ENCODE peak calls at places on chromosomes 5 and 9, in eight cellular contexts. I, N, R, L, B, W, V and J are unnamed samples. For H3K4me1, the result is how much of the 10 kb centered on the place peaks cover.

GRCh38 chr5:141810702-141811101 is 67.5 kb downstream of the PCDH1 start:
- DNase-seq in W (no peak), B (no peak), R (no peak), I (no peak), N (no peak), V (no peak), L (no peak), J (no peak)

GRCh38 chr9:114166606-114167572 is 11.6 kb downstream of the COL27A1 start:
- DNase-seq in W (no peak), N (no peak), V (no peak), R (no peak), I (no peak), L (no peak), B (no peak), J (no peak)

GRCh38 chr5:91058575-91058974 is 324.5 kb downstream of the ARRDC3 start:
- DNase-seq in W (no peak), I (no peak), V (no peak), L (no peak), N (no peak), R (no peak), B (no peak), J (no peak)

GRCh38 chr5:111774525-111774924 is 17.5 kb upstream of the NREP start:
- DNase-seq in N (peak), W (no peak), V (peak), B (peak), R (peak), I (no peak), L (no peak), J (peak)

GRCh38 chr9:104968025-104968982 is 40.3 kb upstream of the ABCA1 start:
- DNase-seq in V (peak), B (peak), N (peak), R (peak), L (peak), I (peak), W (peak), J (peak)

GRCh38 chr5:10333154-10334006 is 20.1 kb upstream of the MARCHF6 start:
- DNase-seq in V (peak), W (no peak), B (no peak), R (peak), I (no peak), N (peak), L (no peak), J (peak)

GRCh38 chr5:172403191-172403794 is 51.0 kb downstream of the SH3PXD2B start:
- DNase-seq in B (peak), N (peak), L (no peak), W (peak), V (peak), I (no peak), R (no peak), J (no peak)

GRCh38 chr5:37121465-37121864 is 127.7 kb downstream of the CPLANE1 start:
- DNase-seq in R (no peak), N (no peak), W (no peak), I (no peak), V (no peak), L (no peak), B (no peak), J (no peak)

GRCh38 chr5:177526791-177527190 is 10.0 kb upstream of the DDX41 start:
- DNase-seq in L (no peak), N (no peak), I (no peak), V (no peak), W (peak), B (no peak), R (no peak), J (no peak)

GRCh38 chr9:13049223-13049622 is 230.3 kb downstream of the MPDZ start:
- DNase-seq in R (no peak), B (no peak), N (no peak), V (no peak), W (no peak), I (no peak), L (no peak), J (no peak)

GRCh38 chr5:160463775-160464465 is 42.3 kb downstream of the PTTG1 start:
- DNase-seq in N (no peak), R (no peak), I (no peak), B (no peak), V (no peak), W (no peak), L (no peak), J (no peak)

GRCh38 chr5:76406567-76407155 is 3.6 kb downstream of the IQGAP2 start:
- DNase-seq in L (no peak), V (peak), W (no peak), I (no peak), R (peak), B (no peak), N (no peak), J (no peak)

GRCh38 chr9:137277329-137278041 is at the start of gene TOR4A:
- DNase-seq in L (no peak), R (peak), B (peak), I (no peak), N (peak), W (peak), V (peak), J (peak)

GRCh38 chr9:137350696-137351584 is 48.9 kb upstream of the NRARP start:
- DNase-seq in I (no peak), R (no peak), V (no peak), N (no peak), B (no peak), L (no peak), W (no peak), J (no peak)

GRCh38 chr9:72800326-72800994 is 152.4 kb downstream of the ALDH1A1 start:
- DNase-seq in W (no peak), N (no peak), L (no peak), V (no peak), B (no peak), R (no peak), I (no peak), J (no peak)

GRCh38 chr5:144028644-144029043 is 141.8 kb downstream of the YIPF5 start:
- DNase-seq in V (no peak), I (no peak), N (no peak), W (no peak), B (no peak), L (no peak), R (no peak), J (no peak)

GRCh38 chr9:89359636-89360315 is 41.5 kb downstream of the SECISBP2 start:
- DNase-seq in L (no peak), V (no peak), B (no peak), R (no peak), I (no peak), W (no peak), N (no peak), J (no peak)

GRCh38 chr9:30289435-30289834 is 2095.0 kb upstream of the ACO1 start:
- DNase-seq in N (no peak), B (no peak), W (no peak), I (no peak), V (no peak), R (no peak), L (no peak), J (no peak)

GRCh38 chr9:104743377-104743985 is 4.0 kb upstream of the NIPSNAP3A start:
- DNase-seq in R (no peak), N (no peak), I (peak), V (no peak), B (no peak), W (no peak), L (peak), J (no peak)

GRCh38 chr9:121781701-121782464 is 130.4 kb downstream of the DAB2IP start:
- DNase-seq in L (no peak), W (no peak), B (peak), R (no peak), I (no peak), N (no peak), V (no peak), J (no peak)

GRCh38 chr5:149647334-149647733 is 66.0 kb downstream of the ARHGEF37 start:
- DNase-seq in L (no peak), B (no peak), R (no peak), I (no peak), V (no peak), N (no peak), W (no peak), J (no peak)

GRCh38 chr5:127647361-127647958 is 1.4 kb upstream of the CTXN3 start:
- DNase-seq in R (no peak), I (no peak), B (no peak), L (no peak), N (no peak), V (no peak), W (peak), J (no peak)

GRCh38 chr9:128382261-128382660 is 11.1 kb downstream of the URM1 start:
- DNase-seq in I (no peak), V (no peak), L (no peak), N (no peak), B (no peak), R (no peak), W (no peak), J (no peak)

GRCh38 chr9:128383791-128384190 is 12.6 kb downstream of the URM1 start:
- DNase-seq in V (no peak), I (no peak), W (no peak), B (no peak), N (no peak), R (no peak), L (no peak), J (no peak)

GRCh38 chr9:128385493-128386205 is 14.5 kb downstream of the URM1 start:
- DNase-seq in N (no peak), V (no peak), R (no peak), L (no peak), W (no peak), I (no peak), B (no peak), J (no peak)

GRCh38 chr9:128383007-128383753 is 12.0 kb downstream of the URM1 start:
- DNase-seq in N (no peak), V (no peak), W (no peak), R (no peak), B (no peak), L (no peak), I (no peak), J (no peak)

DNA sequence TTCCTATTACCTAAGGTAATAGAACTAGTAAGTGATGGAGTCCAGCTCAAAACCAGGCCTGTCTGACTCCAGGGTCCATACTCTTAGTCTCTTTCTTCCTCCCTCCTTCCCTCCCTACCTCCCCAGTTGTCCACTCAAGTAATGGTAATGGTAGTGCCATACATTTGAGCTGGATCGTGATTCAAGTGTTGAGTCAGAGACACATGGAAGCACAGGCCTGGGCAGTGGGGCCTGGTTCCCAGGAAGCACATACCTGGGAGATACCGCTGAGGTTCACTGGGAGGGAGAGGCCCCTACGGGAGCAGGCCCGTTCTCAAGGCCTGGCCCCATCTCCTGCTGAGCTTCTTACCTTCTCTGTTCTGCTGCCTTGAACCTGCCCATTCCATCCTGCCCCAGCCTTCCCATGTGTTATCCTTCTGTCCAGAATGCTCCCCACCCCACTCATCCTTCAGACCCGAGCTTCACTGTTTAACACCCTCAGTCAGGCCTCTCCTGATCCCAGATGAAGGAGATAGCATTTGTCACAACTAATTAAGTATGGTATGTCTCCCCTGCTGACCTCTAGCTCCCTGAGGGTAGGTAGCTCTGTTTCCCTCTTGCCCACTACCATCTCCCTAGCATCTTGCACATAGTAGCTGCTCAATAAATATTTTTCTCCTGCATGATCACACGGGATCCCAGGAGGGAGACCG is 13.8 kb downstream of the URM1 start:
- DNase-seq in B (no peak), I (no peak), N (no peak), W (no peak), R (no peak), V (no peak), L (no peak), J (no peak)
- H3K4me3 ChIP-seq in B (no peak), I (no peak), N (no peak), W (no peak), R (no peak), V (no peak), L (no peak), J (no peak)

GRCh38 chr9:76463211-76463610 is 4.2 kb downstream of the GCNT1 start:
- DNase-seq in B (no peak), I (no peak), W (no peak), N (no peak), V (no peak), R (no peak), L (no peak), J (no peak)

GRCh38 chr9:76465442-76466298 is 6.7 kb downstream of the GCNT1 start:
- DNase-seq in N (no peak), L (no peak), B (no peak), V (no peak), W (no peak), I (no peak), R (no peak), J (no peak)

GRCh38 chr9:76466299-76466605 is 7.3 kb downstream of the GCNT1 start:
- DNase-seq in L (no peak), N (no peak), I (no peak), W (no peak), R (no peak), B (no peak), V (no peak), J (no peak)

GRCh38 chr9:76459691-76460635 is 981 bp downstream of the GCNT1 start:
- DNase-seq in R (peak), L (no peak), B (peak), I (no peak), N (no peak), W (no peak), V (peak), J (peak)

GRCh38 chr9:76464706-76465105 is 5.7 kb downstream of the GCNT1 start:
- DNase-seq in I (no peak), B (no peak), N (no peak), R (no peak), W (no peak), L (no peak), V (no peak), J (no peak)
- H3K4me1 ChIP-seq in I (under half), B (under half), N (under half), R (under half), W (under half), L (under half), V (under half), J (under half)

DNA sequence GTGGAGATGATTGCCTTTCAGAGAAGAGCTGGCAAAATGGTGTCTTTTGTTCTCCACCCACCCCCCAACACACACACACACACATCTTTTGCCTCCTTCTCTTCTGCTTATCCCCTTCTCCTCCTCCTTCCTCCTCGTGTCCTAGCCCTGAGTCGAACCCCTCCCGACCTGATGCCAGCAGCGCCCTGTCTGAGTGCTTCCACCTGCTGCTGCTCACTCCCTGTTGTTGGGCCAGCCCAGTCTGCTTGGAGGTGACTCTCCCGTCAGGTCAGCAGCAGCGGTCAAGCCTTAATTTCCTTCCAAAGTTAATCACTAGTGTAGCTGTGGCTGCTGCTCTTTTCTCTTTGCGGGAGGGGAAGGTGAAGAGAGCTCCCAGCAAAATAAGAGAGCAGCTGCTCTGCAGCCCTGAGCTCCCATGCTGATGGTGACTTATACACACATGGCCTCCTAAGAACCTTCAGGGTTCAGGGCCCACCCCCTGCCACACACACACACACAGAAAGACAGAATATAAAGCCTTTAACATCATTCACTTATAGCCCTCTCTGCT is 43.8 kb downstream of the GAS1 start:
- DNase-seq in R (no peak), I (no peak), L (no peak), B (no peak), N (no peak), W (no peak), V (peak), J (no peak)
- H3K4me3 ChIP-seq in R (no peak), I (no peak), L (no peak), B (no peak), N (no peak), W (no peak), V (no peak), J (no peak)

GRCh38 chr5:132770476-132771159 is 6.4 kb downstream of the SEPTIN8 start:
- DNase-seq in W (peak), B (peak), V (peak), I (no peak), N (no peak), L (no peak), R (no peak), J (no peak)

GRCh38 chr5:132773114-132773513 is 3.9 kb downstream of the SEPTIN8 start:
- DNase-seq in B (no peak), R (no peak), I (no peak), W (peak), V (no peak), N (no peak), L (no peak), J (no peak)

GRCh38 chr5:132773601-132774355 is 3.3 kb downstream of the SEPTIN8 start:
- DNase-seq in L (no peak), N (no peak), I (no peak), W (peak), B (no peak), V (no peak), R (no peak), J (no peak)

GRCh38 chr5:132772291-132773070 is 4.6 kb downstream of the SEPTIN8 start:
- DNase-seq in V (no peak), B (no peak), L (no peak), R (no peak), N (no peak), I (no peak), W (peak), J (no peak)

DNA sequence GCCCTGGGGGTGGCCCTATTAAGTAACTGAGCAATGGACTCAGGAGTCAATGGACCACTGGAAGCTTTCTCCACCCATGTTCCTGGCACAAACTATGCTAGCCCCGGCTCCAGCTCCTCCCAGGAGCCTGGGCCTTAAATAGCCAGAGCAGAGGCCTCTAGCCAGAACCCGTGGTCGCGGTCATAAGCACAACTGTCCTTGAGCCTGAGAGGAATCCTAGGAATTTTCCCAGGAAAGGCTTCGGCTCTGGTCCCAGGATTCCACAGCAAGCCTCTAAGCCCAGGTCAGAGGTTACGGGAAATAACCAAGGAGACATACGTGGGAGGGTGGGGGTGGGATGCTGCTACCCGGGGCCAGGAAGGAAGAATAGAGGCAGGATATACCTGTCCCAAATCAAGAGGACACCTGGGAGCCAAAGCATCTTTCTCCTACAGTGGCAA is 5.5 kb downstream of the SEPTIN8 start:
- DNase-seq in I (no peak), W (peak), N (no peak), R (no peak), V (peak), B (peak), L (no peak), J (no peak)
- H3K4me1 ChIP-seq in I (under half), W (half or more), N (under half), R (under half), V (under half), B (half or more), L (under half), J (under half)

GRCh38 chr5:51843893-51844292 is 460.6 kb downstream of the ISL1 start:
- DNase-seq in V (peak), B (no peak), W (no peak), L (no peak), R (peak), I (no peak), N (no peak), J (no peak)
- H3K4me3 ChIP-seq in V (no peak), B (no peak), W (no peak), L (no peak), R (no peak), I (no peak), N (no peak), J (no peak)

GRCh38 chr5:1963358-1963757 is 80.6 kb upstream of the IRX4 start:
- DNase-seq in L (no peak), I (no peak), R (no peak), W (no peak), V (no peak), B (no peak), N (no peak), J (peak)

GRCh38 chr5:1963941-1964451 is 81.3 kb upstream of the IRX4 start:
- DNase-seq in W (no peak), R (no peak), L (no peak), N (no peak), V (no peak), I (no peak), B (no peak), J (no peak)

GRCh38 chr5:1961304-1961946 is 78.7 kb upstream of the IRX4 start:
- DNase-seq in V (no peak), L (no peak), B (no peak), N (no peak), I (no peak), W (no peak), R (no peak), J (peak)

GRCh38 chr5:1961952-1962595 is 79.3 kb upstream of the IRX4 start:
- DNase-seq in W (no peak), B (no peak), R (no peak), L (no peak), I (no peak), V (no peak), N (no peak), J (peak)

GRCh38 chr5:1962619-1963355 is 80.1 kb upstream of the IRX4 start:
- DNase-seq in B (no peak), I (no peak), L (no peak), V (no peak), R (no peak), W (no peak), N (no peak), J (no peak)
- H3K4me1 ChIP-seq in B (under half), I (under half), L (under half), V (under half), R (under half), W (under half), N (under half), J (under half)

GRCh38 chr5:180898621-180899246 is at the start of gene BTNL8:
- DNase-seq in B (no peak), N (no peak), L (no peak), V (no peak), W (no peak), R (no peak), I (no peak), J (no peak)

GRCh38 chr5:180901204-180902009 is 2.4 kb downstream of the BTNL8 start:
- DNase-seq in B (no peak), L (no peak), W (no peak), R (no peak), V (no peak), I (no peak), N (no peak), J (no peak)

GRCh38 chr5:180900178-180900577 is 1.2 kb downstream of the BTNL8 start:
- DNase-seq in N (no peak), R (no peak), I (no peak), W (no peak), V (no peak), L (no peak), B (no peak), J (no peak)
- H3K4me3 ChIP-seq in N (no peak), R (no peak), I (no peak), W (no peak), V (no peak), L (no peak), B (no peak), J (no peak)